ENCODE peak calls at places on chromosomes 1 and 21, in nine cellular contexts. W is hypothalamus; P is astrocyte; T is cardiac fibroblast; S is K562; B is iris pigment epithelial cell; O is NCI-H526; V is HFFc6; I is CD4-positive, alpha-beta T cell. Y is an unnamed sample.

GRCh38 chr1:3703786-3704396 is 48.4 kb upstream of the CCDC27 start:
- DNase-seq in W (no peak), P (no peak), T (no peak), S (no peak), B (no peak), O (no peak), V (no peak), I (no peak), Y (no peak)

GRCh38 chr1:223695941-223696340 is 16.4 kb upstream of the CAPN2 start:
- DNase-seq in W (no peak), P (no peak), T (no peak), S (no peak), B (no peak), O (no peak), V (no peak), I (no peak), Y (no peak)

GRCh38 chr1:96721053-96721381 is 567 bp upstream of the PTBP2 start:
- DNase-seq in W (no peak), P (no peak), T (no peak), S (no peak), B (no peak), O (peak; percentile 41), V (no peak), I (no peak), Y (no peak)

GRCh38 chr1:228032041-228032440 is 25.2 kb downstream of the WNT3A start:
- DNase-seq in W (no peak), P (no peak), T (no peak), S (no peak), B (no peak), O (no peak), V (no peak), I (no peak), Y (no peak)

GRCh38 chr1:1521331-1521730 is 9.4 kb downstream of the ATAD3A start:
- DNase-seq in W (no peak), P (no peak), T (no peak), S (no peak), B (no peak), O (no peak), V (no peak), I (no peak), Y (no peak)

GRCh38 chr1:238950786-238951185 is 435.6 kb upstream of the CHRM3 start:
- DNase-seq in W (no peak), P (no peak), T (no peak), S (no peak), B (peak; percentile 39), O (no peak), V (no peak), I (no peak), Y (no peak)

GRCh38 chr1:59071289-59071688 is 225.6 kb upstream of the FGGY start:
- DNase-seq in W (no peak), P (no peak), T (no peak), S (no peak), B (no peak), O (peak; percentile 38), V (no peak), I (no peak), Y (no peak)

GRCh38 chr1:223724376-223724775 is 12.0 kb downstream of the CAPN2 start:
- DNase-seq in W (no peak), P (no peak), T (no peak), S (no peak), B (no peak), O (no peak), V (no peak), I (no peak), Y (no peak)

GRCh38 chr1:235315173-235315572 is 12.8 kb downstream of the ARID4B start:
- DNase-seq in W (no peak), P (no peak), T (no peak), S (no peak), B (no peak), O (no peak), V (no peak), I (no peak), Y (no peak)

GRCh38 chr1:160860840-160861505 is 1.7 kb downstream of the CD244 start:
- DNase-seq in W (no peak), P (no peak), T (no peak), S (no peak), B (no peak), O (no peak), V (no peak), I (no peak), Y (no peak)

GRCh38 chr21:31564439-31564838 is 95.1 kb upstream of the SOD1 start:
- DNase-seq in W (no peak), P (peak; percentile 78), T (peak; percentile 45), S (no peak), B (peak; percentile 85), O (no peak), V (no peak), I (no peak), Y (no peak)

GRCh38 chr1:155062702-155063411 is 683 bp upstream of the EFNA4 start:
- DNase-seq in W (no peak), P (no peak), T (peak; percentile 49), S (peak; percentile 74), B (peak; percentile 55), O (peak; percentile 97), V (no peak), I (peak; percentile 77), Y (peak; percentile 94)

GRCh38 chr1:66367369-66367768 is 166.6 kb upstream of the SGIP1 start:
- DNase-seq in W (no peak), P (no peak), T (no peak), S (no peak), B (no peak), O (no peak), V (no peak), I (no peak), Y (no peak)

GRCh38 chr1:32925360-32926142 is 24.4 kb upstream of the TMEM54 start:
- DNase-seq in W (no peak), P (no peak), T (no peak), S (no peak), B (peak; percentile 32), O (no peak), V (peak; percentile 50), I (no peak), Y (peak; percentile 61)

GRCh38 chr1:229844675-229845074 is 218.6 kb downstream of the URB2 start:
- DNase-seq in W (no peak), P (no peak), T (no peak), S (no peak), B (no peak), O (peak; percentile 27), V (no peak), I (no peak), Y (no peak)

GRCh38 chr1:55246896-55247295 is 31.7 kb upstream of the USP24 start:
- DNase-seq in W (no peak), P (no peak), T (no peak), S (no peak), B (no peak), O (no peak), V (peak; percentile 7), I (no peak), Y (no peak)

GRCh38 chr1:1491601-1492000 is 20.0 kb downstream of the ATAD3B start:
- DNase-seq in W (no peak), P (no peak), T (no peak), S (peak; percentile 5), B (no peak), O (no peak), V (no peak), I (no peak), Y (no peak)

GRCh38 chr21:46163375-46163774 is 8.0 kb upstream of the FTCD start:
- DNase-seq in W (no peak), P (no peak), T (no peak), S (no peak), B (no peak), O (no peak), V (no peak), I (no peak), Y (no peak)

Y was measured in upper lobe of left lung.